ENCODE peak calls at places on chromosome 6, in five cellular contexts. J is GM03348, H is gastrocnemius medialis, N is breast epithelium, S is mammary epithelial cell. I is an unnamed sample.
A peak's percentile ranks its signal among the peaks of the same experiment; 100 is the strongest.

GRCh38 chr6:9126845-9127560 is 691.7 kb upstream of the SLC35B3 start:
- DNase-seq in J (no peak), H (no peak), N (no peak), S (peak; percentile 61), I (no peak)

GRCh38 chr6:128397996-128398395 is 122.4 kb downstream of the PTPRK start:
- DNase-seq in J (no peak), H (peak; percentile 15), N (no peak), S (no peak), I (no peak)

GRCh38 chr6:108650781-108651180 is 90.1 kb downstream of the FOXO3 start:
- DNase-seq in J (peak; percentile 59), H (no peak), N (no peak), S (peak; percentile 74), I (no peak)

GRCh38 chr6:90003069-90003800 is 109.0 kb downstream of the GJA10 start:
- DNase-seq in J (no peak), H (peak; percentile 23), N (no peak), S (peak; percentile 80), I (no peak)

GRCh38 chr6:38208028-38208427 is 388.5 kb downstream of the ZFAND3 start:
- DNase-seq in J (no peak), H (no peak), N (no peak), S (no peak), I (no peak)

GRCh38 chr6:25697537-25698340 is 45.7 kb downstream of the SCGN start:
- DNase-seq in J (no peak), H (no peak), N (no peak), S (peak; percentile 41), I (peak; percentile 10)

GRCh38 chr6:161233986-161234620 is 39.8 kb downstream of the AGPAT4 start:
- DNase-seq in J (peak; percentile 86), H (peak; percentile 51), N (no peak), S (peak; percentile 73), I (no peak)

GRCh38 chr6:15299430-15300131 is 53.7 kb downstream of the JARID2 start:
- DNase-seq in J (peak; percentile 34), H (peak; percentile 31), N (no peak), S (no peak), I (no peak)

GRCh38 chr6:48691420-48691819 is 580.4 kb upstream of the PTCHD4 start:
- DNase-seq in J (no peak), H (no peak), N (no peak), S (no peak), I (no peak)

GRCh38 chr6:128400875-128401274 is 119.5 kb downstream of the PTPRK start:
- DNase-seq in J (no peak), H (no peak), N (no peak), S (no peak), I (no peak)

GRCh38 chr6:170051229-170052172 is 239.4 kb downstream of the DLL1 start:
- DNase-seq in J (no peak), H (peak; percentile 10), N (peak; percentile 38), S (no peak), I (no peak)

GRCh38 chr6:27091661-27092315 is 155.7 kb upstream of the PRSS16 start:
- DNase-seq in J (peak; percentile 75), H (no peak), N (no peak), S (peak; percentile 88), I (peak; percentile 80)

GRCh38 chr6:158408552-158409130 is 96.4 kb downstream of the TULP4 start:
- DNase-seq in J (peak; percentile 78), H (no peak), N (no peak), S (no peak), I (no peak)

GRCh38 chr6:73768630-73769029 is 72.6 kb downstream of the CD109 start:
- DNase-seq in J (no peak), H (no peak), N (no peak), S (no peak), I (no peak)

GRCh38 chr6:165984743-165985142 is 182.9 kb downstream of the TBXT start:
- DNase-seq in J (no peak), H (no peak), N (no peak), S (no peak), I (no peak)

GRCh38 chr6:116386581-116387299 is 16.0 kb downstream of the DSE start:
- DNase-seq in J (peak; percentile 41), H (no peak), N (no peak), S (peak; percentile 84), I (peak; percentile 48)

GRCh38 chr6:97275809-97276208 is 7.2 kb downstream of the MMS22L start:
- DNase-seq in J (no peak), H (no peak), N (no peak), S (no peak), I (no peak)

GRCh38 chr6:138572200-138572875 is 73.0 kb upstream of the NHSL1 start:
- DNase-seq in J (peak; percentile 85), H (peak; percentile 28), N (peak; percentile 83), S (peak; percentile 75), I (peak; percentile 45)

GRCh38 chr6:63504777-63505384 is 67.4 kb upstream of the LOC128125822 start:
- DNase-seq in J (no peak), H (no peak), N (no peak), S (no peak), I (no peak)

GRCh38 chr6:35736293-35736894 is 438 bp upstream of the ARMC12 start:
- DNase-seq in J (peak; percentile 83), H (peak; percentile 75), N (peak; percentile 66), S (peak; percentile 49), I (no peak)

GRCh38 chr6:5619249-5619648 is 357.9 kb downstream of the FARS2 start:
- DNase-seq in J (no peak), H (no peak), N (no peak), S (no peak), I (no peak)

GRCh38 chr6:20691185-20691584 is 156.9 kb downstream of the CDKAL1 start:
- DNase-seq in J (no peak), H (no peak), N (no peak), S (no peak), I (no peak)

GRCh38 chr6:145116591-145117178 is 618.6 kb downstream of the EPM2A start:
- DNase-seq in J (no peak), H (no peak), N (no peak), S (peak; percentile 81), I (peak; percentile 46)

GRCh38 chr6:56040271-56040670 is 164.9 kb upstream of the BMP5 start:
- DNase-seq in J (peak; percentile 16), H (no peak), N (no peak), S (peak; percentile 69), I (peak; percentile 22)

GRCh38 chr6:157763894-157764345 is 59.1 kb upstream of the SNX9 start:
- DNase-seq in J (no peak), H (no peak), N (no peak), S (no peak), I (no peak)

GRCh38 chr6:82381278-82381677 is 17.7 kb downstream of the TPBG start:
- DNase-seq in J (no peak), H (no peak), N (no peak), S (no peak), I (no peak)

GRCh38 chr6:14270925-14271791 is 153.6 kb downstream of the CD83 start:
- DNase-seq in J (peak; percentile 92), H (no peak), N (no peak), S (peak; percentile 100), I (peak; percentile 100)

I was measured in epithelial cell of prostate.